ENCODE peak calls at places on chromosomes 13 and 19, in four cellular contexts. D is mammary epithelial cell; O is mucosa of descending colon; S is naive thymus-derived CD4-positive, alpha-beta T cell. V is an unnamed sample.

GRCh38 chr13:34129422-34129821 is 311.5 kb downstream of the RFC3 start:
- DNase-seq in O (no peak), S (no peak), D (peak; percentile 15), V (no peak)

GRCh38 chr13:41407380-41407779 is 50.0 kb upstream of the RGCC start:
- DNase-seq in S (no peak), D (peak; percentile 77), O (no peak), V (no peak)

GRCh38 chr19:10006335-10006708 is 4.0 kb downstream of the COL5A3 start:
- DNase-seq in D (no peak), S (no peak), O (no peak), V (no peak)

GRCh38 chr19:53521373-53522202 is 16.4 kb upstream of the ZNF331 start:
- DNase-seq in O (no peak), D (no peak), S (no peak), V (peak; percentile 76)

GRCh38 chr19:40613669-40614594 is 12.8 kb downstream of the LTBP4 start:
- DNase-seq in O (peak; percentile 93), S (peak; percentile 71), D (peak; percentile 61), V (peak; percentile 95)

GRCh38 chr13:47188802-47189201 is 291.9 kb upstream of the HTR2A start:
- DNase-seq in D (peak; percentile 25), O (no peak), S (no peak), V (no peak)

GRCh38 chr19:3968556-3969434 is 2.1 kb downstream of the DAPK3 start:
- DNase-seq in D (peak; percentile 92), O (peak; percentile 75), S (no peak), V (peak; percentile 96)

GRCh38 chr13:26999499-26999898 is 172.1 kb downstream of the USP12 start:
- DNase-seq in D (no peak), O (no peak), S (no peak), V (no peak)

GRCh38 chr19:9871626-9872338 is 36.7 kb downstream of the PIN1 start:
- DNase-seq in D (no peak), O (no peak), S (no peak), V (no peak)

GRCh38 chr13:46392967-46393366 is 5.9 kb upstream of the RUBCNL start:
- DNase-seq in D (peak; percentile 25), S (no peak), O (no peak), V (no peak)

GRCh38 chr19:45444318-45445041 is 20.8 kb upstream of the ERCC1 start:
- DNase-seq in D (peak; percentile 58), O (peak; percentile 97), S (peak; percentile 88), V (peak; percentile 97)

GRCh38 chr19:16915135-16915534 is 26.3 kb downstream of the F2RL3 start:
- DNase-seq in D (no peak), O (no peak), S (no peak), V (no peak)

GRCh38 chr19:52995711-52996110 is 18.0 kb upstream of the ERVV-1 start:
- DNase-seq in D (no peak), O (no peak), S (no peak), V (no peak)

GRCh38 chr13:66974174-66974573 is 256.0 kb downstream of the PCDH9 start:
- DNase-seq in S (no peak), O (no peak), D (no peak), V (no peak)

GRCh38 chr19:39099341-39099740 is 15.2 kb downstream of the ACP7 start:
- DNase-seq in S (no peak), D (no peak), O (no peak), V (no peak)

GRCh38 chr13:26557393-26558073 is at the start of gene WASF3:
- DNase-seq in S (no peak), O (peak; percentile 87), D (peak; percentile 92), V (peak; percentile 98)

GRCh38 chr19:5131031-5131865 is 162.3 kb downstream of the KDM4B start:
- DNase-seq in S (no peak), O (no peak), D (no peak), V (no peak)

GRCh38 chr19:6536138-6536671 is 5.4 kb downstream of the TNFSF9 start:
- DNase-seq in S (peak; percentile 38), D (peak; percentile 67), O (peak; percentile 65), V (peak; percentile 78)

GRCh38 chr13:99628442-99628841 is 127.2 kb downstream of the TM9SF2 start:
- DNase-seq in O (no peak), D (no peak), S (no peak), V (no peak)

GRCh38 chr13:20828540-20829364 is 55.0 kb upstream of the EEF1AKMT1 start:
- DNase-seq in D (peak; percentile 45), O (no peak), S (no peak), V (no peak)

GRCh38 chr19:42255766-42256750 is 1.1 kb upstream of the ERF start:
- DNase-seq in O (peak; percentile 72), D (no peak), S (no peak), V (peak; percentile 88)

GRCh38 chr13:67048793-67049150 is 181.4 kb downstream of the PCDH9 start:
- DNase-seq in S (no peak), O (no peak), D (no peak), V (no peak)

GRCh38 chr19:3284759-3285646 is 60.5 kb downstream of the CELF5 start:
- DNase-seq in S (peak; percentile 40), D (peak; percentile 66), O (peak; percentile 95), V (peak; percentile 93)

GRCh38 chr13:27281420-27281819 is 10.8 kb downstream of the RASL11A start:
- DNase-seq in S (no peak), D (no peak), O (no peak), V (no peak)

GRCh38 chr19:48638831-48639381 is 1.7 kb upstream of the DBP start:
- DNase-seq in O (peak; percentile 63), S (no peak), D (no peak), V (peak; percentile 86)

GRCh38 chr19:51784922-51785690 is 9.9 kb upstream of the FPR3 start:
- DNase-seq in O (no peak), D (peak; percentile 98), S (no peak), V (no peak)

GRCh38 chr13:70042193-70042592 is 65.4 kb upstream of the ATXN8OS start:
- DNase-seq in S (no peak), O (no peak), D (no peak), V (no peak)

GRCh38 chr19:41311613-41312012 is 1.6 kb downstream of the CCDC97 start:
- DNase-seq in D (no peak), O (no peak), S (no peak), V (no peak)

GRCh38 chr19:58097349-58097748 is 682 bp downstream of the ZSCAN18 start:
- DNase-seq in S (no peak), D (no peak), O (no peak), V (peak; percentile 76)

GRCh38 chr19:58097783-58098681 is at the start of gene ZSCAN18:
- DNase-seq in O (peak; percentile 97), D (peak; percentile 84), S (peak; percentile 94), V (peak; percentile 99)

GRCh38 chr19:58095328-58095727 is 2.7 kb downstream of the ZSCAN18 start:
- DNase-seq in O (no peak), D (no peak), S (no peak), V (no peak)

GRCh38 chr19:58098682-58098998 is 609 bp upstream of the ZSCAN18 start:
- DNase-seq in D (no peak), S (no peak), O (no peak), V (no peak)

GRCh38 chr19:58096884-58097283 is 1.1 kb downstream of the ZSCAN18 start:
- DNase-seq in S (no peak), D (no peak), O (no peak), V (no peak)
- H3K4me3 ChIP-seq in S (no peak overlapping the region), D (no peak overlapping the region), O (no peak overlapping the region), V (peak overlapping the region; percentile 94)

DNA sequence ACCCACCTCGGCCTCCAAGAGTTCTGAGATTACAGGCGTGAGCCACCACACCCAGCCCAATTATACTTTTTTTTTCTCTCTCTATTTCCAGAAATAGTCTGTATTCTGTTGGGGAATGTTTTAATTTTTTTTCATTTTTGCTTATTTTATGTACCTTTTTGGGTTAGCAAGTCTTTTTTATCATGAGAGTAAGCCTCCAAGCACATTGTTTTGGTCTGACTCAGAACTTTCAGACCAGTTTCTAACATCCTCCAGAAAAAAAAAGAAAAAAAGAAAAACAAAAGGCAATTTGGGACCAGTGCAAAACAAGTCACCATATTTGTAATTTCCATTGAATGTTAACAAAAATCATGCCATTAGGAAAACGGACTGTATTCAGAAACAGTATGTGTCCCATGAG is 1465.5 kb downstream of the SLITRK5 start:
- DNase-seq in D (no peak), S (no peak), O (no peak), V (no peak)
- H3K4me3 ChIP-seq in D (no peak overlapping the region), S (no peak overlapping the region), O (no peak overlapping the region), V (no peak overlapping the region)

DNA sequence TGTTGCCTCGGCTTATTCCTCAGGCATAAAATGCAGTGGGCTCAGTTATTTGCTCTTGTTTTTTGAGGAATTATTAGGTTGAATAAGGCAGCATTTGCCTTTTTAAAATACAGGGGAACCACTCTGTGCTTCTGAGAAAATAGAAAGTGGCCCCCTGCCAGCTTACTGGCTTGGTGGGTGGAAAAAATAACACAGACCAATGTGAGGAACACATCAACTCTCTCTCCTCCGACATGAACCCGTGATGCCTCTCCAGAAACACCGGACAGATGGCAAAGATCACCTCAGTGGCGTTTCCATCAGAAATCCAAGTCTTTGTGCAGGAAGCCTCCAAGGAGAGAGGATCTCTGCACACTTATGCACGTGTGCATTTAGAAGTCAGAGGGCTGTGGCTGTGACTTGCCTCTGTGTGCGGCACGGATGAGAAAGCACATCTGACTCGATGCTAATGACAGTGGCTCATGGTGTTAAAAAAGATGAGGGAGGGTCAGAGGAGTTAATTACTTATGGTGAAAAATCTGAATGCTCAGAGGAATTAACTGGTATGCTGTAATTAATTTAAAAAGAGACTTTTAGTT is 112.3 kb upstream of the KLF12 start:
- DNase-seq in O (no peak), S (no peak), D (no peak), V (no peak)
- H3K4me3 ChIP-seq in O (no peak overlapping the region), S (peak overlapping the region; percentile 17), D (no peak overlapping the region), V (no peak overlapping the region)

DNA sequence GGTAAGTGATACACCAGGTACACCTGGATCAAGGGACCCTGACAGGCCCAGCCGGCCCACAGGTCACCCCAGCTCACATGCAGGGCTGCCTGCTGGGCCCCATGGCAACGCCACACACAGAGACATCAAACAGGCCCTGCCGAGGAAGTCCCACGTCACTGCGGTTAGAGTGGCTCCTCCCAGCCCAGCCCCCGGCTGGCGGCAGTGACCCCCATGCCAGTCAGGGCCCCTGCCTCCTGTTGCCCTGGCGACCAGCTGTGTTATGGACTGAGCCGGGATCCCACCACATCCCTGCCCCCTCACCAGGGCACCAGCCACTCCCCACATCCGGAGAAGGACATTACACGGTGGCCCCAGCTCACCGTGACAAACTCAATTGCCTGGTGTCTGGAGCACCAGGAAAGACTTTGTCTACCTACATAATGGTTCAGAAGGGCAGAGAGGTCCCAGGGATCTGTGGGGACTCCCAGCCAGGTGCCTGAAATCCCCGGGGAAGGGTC is 30.4 kb upstream of the NANOS3 start:
- DNase-seq in S (peak; percentile 91), O (peak; percentile 91), D (peak; percentile 89), V (peak; percentile 97)
- H3K4me3 ChIP-seq in S (peak overlapping the region; percentile 72), O (no peak overlapping the region), D (no peak overlapping the region), V (peak overlapping the region; percentile 48)

DNA sequence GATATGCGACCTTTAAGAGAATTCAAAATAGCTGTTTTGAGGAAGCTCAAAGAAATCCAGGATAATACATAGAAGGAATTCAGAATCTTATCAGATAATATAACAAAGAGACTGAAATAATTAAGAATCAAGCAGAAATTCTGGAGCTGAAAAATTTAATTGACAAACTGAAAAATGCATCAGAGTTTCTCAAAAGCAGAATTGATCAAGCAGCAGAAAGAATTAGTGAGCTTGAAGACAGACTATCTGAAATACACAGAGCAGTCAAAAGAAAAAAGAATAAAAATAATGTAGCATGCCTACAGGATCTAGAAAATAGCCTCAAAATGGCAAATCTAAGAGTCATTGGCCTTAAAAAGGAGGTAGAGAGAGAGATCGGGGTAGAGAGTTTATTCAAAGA is 39.2 kb downstream of the CAB39L start:
- DNase-seq in S (no peak), O (no peak), D (no peak), V (no peak)
- H3K4me3 ChIP-seq in S (no peak overlapping the region), O (no peak overlapping the region), D (no peak overlapping the region), V (no peak overlapping the region)